ENCODE peak calls at places on chromosomes 3 and 15, in ten cellular contexts. M, T, P, Z, E, X, H, K, S and F are unnamed samples.

GRCh38 chr3:11548721-11549131 is 95.0 kb downstream of the VGLL4 start:
- DNase-seq in Z (no peak), P (peak), H (peak), M (no peak), K (no peak), S (no peak), X (no peak), E (no peak), T (no peak), F (no peak)

GRCh38 chr3:171804618-171805389 is 5.5 kb downstream of the PLD1 start:
- DNase-seq in S (no peak), T (no peak), K (no peak), X (no peak), Z (no peak), P (no peak), H (no peak), E (no peak), M (no peak), F (no peak)

GRCh38 chr3:120039642-120040610 is 54.3 kb downstream of the GSK3B start:
- DNase-seq in K (no peak), E (no peak), H (no peak), Z (no peak), P (no peak), S (no peak), M (no peak), T (no peak), X (no peak), F (no peak)

GRCh38 chr15:78387678-78388077 is 47.5 kb downstream of the CRABP1 start:
- DNase-seq in Z (no peak), M (no peak), H (no peak), X (no peak), T (no peak), S (no peak), K (no peak), P (no peak), E (peak), F (peak)

GRCh38 chr3:109257269-109257668 is 59.0 kb downstream of the DPPA2 start:
- DNase-seq in T (no peak), X (peak), E (no peak), K (no peak), P (no peak), M (no peak), Z (no peak), H (no peak), S (no peak), F (no peak)

GRCh38 chr15:29470794-29471193 is 201.2 kb upstream of the NSMCE3 start:
- DNase-seq in T (no peak), K (no peak), E (no peak), Z (peak), S (no peak), P (no peak), H (no peak), M (no peak), X (peak), F (no peak)

GRCh38 chr3:55376753-55377347 is 110.3 kb downstream of the WNT5A start:
- DNase-seq in M (no peak), T (no peak), S (no peak), Z (no peak), H (no peak), E (no peak), P (no peak), K (no peak), X (no peak), F (no peak)

GRCh38 chr3:153210116-153210515 is 48.1 kb downstream of the RAP2B start:
- DNase-seq in K (no peak), P (no peak), Z (no peak), M (no peak), S (peak), T (no peak), H (no peak), X (no peak), E (no peak), F (no peak)

GRCh38 chr15:29043731-29044485 is 158.1 kb downstream of the APBA2 start:
- DNase-seq in K (no peak), H (no peak), T (no peak), S (no peak), M (no peak), Z (no peak), E (peak), X (no peak), P (no peak), F (no peak)